ENCODE peak calls at places on chromosomes 12 and 14, in seven cellular contexts. One of them, this sample, is unnamed.

GRCh38 chr12:87136330-87136976 is 880.3 kb upstream of the MGAT4C start:
- DNase-seq in HCT116: no peak
- DNase-seq in SK-N-SH: no peak
- DNase-seq in H1: no peak
- DNase-seq in K562: no peak
- DNase-seq in HepG2: no peak
- DNase-seq in GM12878: no peak
- DNase-seq in this sample: no peak

GRCh38 chr14:71324767-71325272 is 417.6 kb downstream of the PCNX1 start:
- DNase-seq in HCT116: no peak
- DNase-seq in SK-N-SH: no peak
- DNase-seq in H1: no peak
- DNase-seq in K562: peak
- DNase-seq in HepG2: no peak
- DNase-seq in GM12878: peak
- DNase-seq in this sample: no peak

GRCh38 chr14:29144598-29144997 is 378.0 kb downstream of the FOXG1 start:
- DNase-seq in HCT116: no peak
- DNase-seq in SK-N-SH: no peak
- DNase-seq in H1: no peak
- DNase-seq in K562: no peak
- DNase-seq in HepG2: no peak
- DNase-seq in GM12878: no peak
- DNase-seq in this sample: no peak

GRCh38 chr12:1047898-1048660 is 57.1 kb downstream of the ERC1 start:
- DNase-seq in HCT116: no peak
- DNase-seq in SK-N-SH: peak
- DNase-seq in H1: no peak
- DNase-seq in K562: no peak
- DNase-seq in HepG2: no peak
- DNase-seq in GM12878: no peak
- DNase-seq in this sample: no peak

GRCh38 chr12:49568442-49568776 is 467 bp upstream of the MCRS1 start:
- DNase-seq in HCT116: no peak
- DNase-seq in SK-N-SH: no peak
- DNase-seq in H1: no peak
- DNase-seq in K562: no peak
- DNase-seq in HepG2: no peak
- DNase-seq in GM12878: no peak
- DNase-seq in this sample: no peak

GRCh38 chr14:99551034-99551922 is 52.7 kb downstream of the CCDC85C start:
- DNase-seq in HCT116: no peak
- DNase-seq in SK-N-SH: no peak
- DNase-seq in H1: no peak
- DNase-seq in K562: no peak
- DNase-seq in HepG2: no peak
- DNase-seq in GM12878: no peak
- DNase-seq in this sample: no peak

GRCh38 chr12:120231316-120232011 is 30.6 kb upstream of the RPLP0 start:
- DNase-seq in HCT116: peak
- DNase-seq in SK-N-SH: no peak
- DNase-seq in H1: no peak
- DNase-seq in K562: peak
- DNase-seq in HepG2: peak
- DNase-seq in GM12878: no peak
- DNase-seq in this sample: peak

GRCh38 chr14:104897286-104898194 is 27.1 kb upstream of the PLD4 start:
- DNase-seq in HCT116: no peak
- DNase-seq in SK-N-SH: peak
- DNase-seq in H1: no peak
- DNase-seq in K562: no peak
- DNase-seq in HepG2: no peak
- DNase-seq in GM12878: no peak
- DNase-seq in this sample: no peak

GRCh38 chr14:104676694-104677505 is 12.5 kb upstream of the INF2 start:
- DNase-seq in HCT116: no peak
- DNase-seq in SK-N-SH: no peak
- DNase-seq in H1: peak
- DNase-seq in K562: no peak
- DNase-seq in HepG2: peak
- DNase-seq in GM12878: no peak
- DNase-seq in this sample: no peak

GRCh38 chr14:34254596-34254995 is 207.4 kb downstream of the SPTSSA start:
- DNase-seq in HCT116: no peak
- DNase-seq in SK-N-SH: no peak
- DNase-seq in H1: no peak
- DNase-seq in K562: no peak
- DNase-seq in HepG2: no peak
- DNase-seq in GM12878: no peak
- DNase-seq in this sample: no peak

GRCh38 chr14:92529895-92530294 is 16.3 kb downstream of the RIN3 start:
- DNase-seq in HCT116: no peak
- DNase-seq in SK-N-SH: no peak
- DNase-seq in H1: no peak
- DNase-seq in K562: no peak
- DNase-seq in HepG2: no peak
- DNase-seq in GM12878: no peak
- DNase-seq in this sample: no peak

GRCh38 chr12:21476949-21477348 is 24.5 kb downstream of the RECQL start:
- DNase-seq in HCT116: no peak
- DNase-seq in SK-N-SH: no peak
- DNase-seq in H1: no peak
- DNase-seq in K562: no peak
- DNase-seq in HepG2: no peak
- DNase-seq in GM12878: no peak
- DNase-seq in this sample: no peak

GRCh38 chr12:79975143-79975542 is 40.2 kb upstream of the PPP1R12A start:
- DNase-seq in HCT116: no peak
- DNase-seq in SK-N-SH: no peak
- DNase-seq in H1: no peak
- DNase-seq in K562: no peak
- DNase-seq in HepG2: no peak
- DNase-seq in GM12878: no peak
- DNase-seq in this sample: no peak

GRCh38 chr12:51150777-51151176 is 22.2 kb downstream of the TFCP2 start:
- DNase-seq in HCT116: no peak
- DNase-seq in SK-N-SH: no peak
- DNase-seq in H1: no peak
- DNase-seq in K562: no peak
- DNase-seq in HepG2: no peak
- DNase-seq in GM12878: no peak
- DNase-seq in this sample: no peak

GRCh38 chr12:126355346-126355745 is 1290.1 kb downstream of the AACS start:
- DNase-seq in HCT116: no peak
- DNase-seq in SK-N-SH: no peak
- DNase-seq in H1: no peak
- DNase-seq in K562: no peak
- DNase-seq in HepG2: no peak
- DNase-seq in GM12878: no peak
- DNase-seq in this sample: no peak

GRCh38 chr14:53011053-53011462 is 60.2 kb upstream of the FERMT2 start:
- DNase-seq in HCT116: peak
- DNase-seq in SK-N-SH: no peak
- DNase-seq in H1: no peak
- DNase-seq in K562: peak
- DNase-seq in HepG2: peak
- DNase-seq in GM12878: no peak
- DNase-seq in this sample: peak

GRCh38 chr14:61438860-61439765 is 117.7 kb downstream of the PRKCH start:
- DNase-seq in HCT116: no peak
- DNase-seq in SK-N-SH: no peak
- DNase-seq in H1: no peak
- DNase-seq in K562: peak
- DNase-seq in HepG2: peak
- DNase-seq in GM12878: peak
- DNase-seq in this sample: peak

DNA sequence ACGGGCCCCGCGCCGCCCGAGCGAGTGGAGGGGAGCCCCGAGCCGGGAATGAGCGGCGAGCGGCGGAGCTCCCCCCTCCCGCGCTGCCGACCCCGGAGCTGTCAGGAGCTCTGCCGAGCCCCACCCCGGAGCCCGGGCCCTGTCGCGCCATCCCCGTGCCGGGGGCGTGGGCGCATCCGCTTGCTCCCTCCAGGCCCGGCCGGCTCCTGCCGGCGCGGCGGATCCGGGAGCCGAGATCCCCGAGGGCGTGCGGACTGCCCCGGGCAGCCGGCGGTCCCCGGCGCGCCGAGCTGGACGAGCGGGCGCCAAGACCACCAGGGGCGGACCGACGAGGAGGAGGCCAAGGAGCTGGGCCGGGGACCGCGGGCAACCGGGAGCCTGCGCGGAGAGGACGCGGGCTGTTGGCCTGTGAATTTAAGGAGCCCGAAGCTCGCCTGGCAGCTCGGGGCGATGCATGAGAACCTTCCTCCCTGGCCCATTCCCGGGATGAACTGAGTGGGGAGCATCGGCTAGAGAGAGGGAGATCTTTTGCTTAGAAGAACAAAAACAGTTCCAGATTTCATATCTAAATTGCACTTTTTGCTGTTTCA is 2.0 kb downstream of the PTHLH start:
- DNase-seq in HCT116: no peak
- DNase-seq in SK-N-SH: peak
- DNase-seq in H1: peak
- DNase-seq in K562: no peak
- DNase-seq in HepG2: no peak
- DNase-seq in GM12878: no peak
- DNase-seq in this sample: no peak
- TF ChIP-seq JUND in HCT116: no peak
- TF ChIP-seq JUND in SK-N-SH: no peak
- TF ChIP-seq JUND in H1: no peak
- TF ChIP-seq JUND in K562: no peak
- TF ChIP-seq JUND in HepG2: no peak
- TF ChIP-seq JUND in GM12878: no peak
- TF ChIP-seq JUND in this sample: no peak

DNA sequence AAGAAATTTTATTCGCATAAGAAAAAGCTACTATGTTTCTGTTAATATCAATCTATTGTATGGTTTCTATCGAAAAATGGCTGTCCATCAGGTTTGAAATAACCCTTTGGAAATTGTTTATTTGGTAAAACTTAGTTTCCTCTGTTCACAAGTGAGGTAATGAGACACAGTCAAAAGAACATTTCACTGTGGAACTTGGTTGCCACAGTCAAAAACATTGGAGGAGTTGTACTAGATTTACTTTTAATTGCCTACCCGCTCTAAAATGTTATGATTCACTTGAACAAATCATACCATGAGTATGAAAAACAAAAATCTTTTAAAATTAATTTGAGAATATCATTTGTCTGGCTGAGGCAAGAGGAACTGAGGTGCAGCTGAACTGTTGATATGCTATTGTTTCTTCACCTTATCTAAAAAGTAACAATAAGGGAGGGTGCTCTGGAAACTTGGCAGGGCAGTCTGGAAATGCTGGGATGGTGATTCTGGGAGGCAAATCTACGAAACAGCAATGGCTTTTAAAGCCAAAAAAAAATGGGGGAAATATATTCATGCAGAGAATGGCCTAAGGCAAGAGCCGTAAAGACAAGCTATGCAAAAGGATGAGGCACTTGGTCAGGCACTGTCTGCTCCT is 46.4 kb downstream of the ITPR2 start:
- DNase-seq in HCT116: no peak
- DNase-seq in SK-N-SH: no peak
- DNase-seq in H1: no peak
- DNase-seq in K562: no peak
- DNase-seq in HepG2: no peak
- DNase-seq in GM12878: no peak
- DNase-seq in this sample: no peak
- TF ChIP-seq JUND in HCT116: no peak
- TF ChIP-seq JUND in SK-N-SH: no peak
- TF ChIP-seq JUND in H1: no peak
- TF ChIP-seq JUND in K562: no peak
- TF ChIP-seq JUND in HepG2: no peak
- TF ChIP-seq JUND in GM12878: no peak
- TF ChIP-seq JUND in this sample: no peak

GRCh38 chr14:39029789-39030188 is 73.2 kb downstream of the SEC23A start:
- DNase-seq in HCT116: no peak
- DNase-seq in SK-N-SH: no peak
- DNase-seq in H1: no peak
- DNase-seq in K562: no peak
- DNase-seq in HepG2: no peak
- DNase-seq in GM12878: no peak
- DNase-seq in this sample: no peak

GRCh38 chr14:39028620-39029019 is 74.4 kb downstream of the SEC23A start:
- DNase-seq in HCT116: no peak
- DNase-seq in SK-N-SH: no peak
- DNase-seq in H1: no peak
- DNase-seq in K562: no peak
- DNase-seq in HepG2: no peak
- DNase-seq in GM12878: no peak
- DNase-seq in this sample: no peak

GRCh38 chr14:39023939-39024871 is 78.8 kb downstream of the SEC23A start:
- DNase-seq in HCT116: no peak
- DNase-seq in SK-N-SH: no peak
- DNase-seq in H1: no peak
- DNase-seq in K562: no peak
- DNase-seq in HepG2: peak
- DNase-seq in GM12878: no peak
- DNase-seq in this sample: no peak

GRCh38 chr14:39025250-39025809 is 77.7 kb downstream of the SEC23A start:
- DNase-seq in HCT116: no peak
- DNase-seq in SK-N-SH: no peak
- DNase-seq in H1: no peak
- DNase-seq in K562: no peak
- DNase-seq in HepG2: peak
- DNase-seq in GM12878: no peak
- DNase-seq in this sample: no peak

DNA sequence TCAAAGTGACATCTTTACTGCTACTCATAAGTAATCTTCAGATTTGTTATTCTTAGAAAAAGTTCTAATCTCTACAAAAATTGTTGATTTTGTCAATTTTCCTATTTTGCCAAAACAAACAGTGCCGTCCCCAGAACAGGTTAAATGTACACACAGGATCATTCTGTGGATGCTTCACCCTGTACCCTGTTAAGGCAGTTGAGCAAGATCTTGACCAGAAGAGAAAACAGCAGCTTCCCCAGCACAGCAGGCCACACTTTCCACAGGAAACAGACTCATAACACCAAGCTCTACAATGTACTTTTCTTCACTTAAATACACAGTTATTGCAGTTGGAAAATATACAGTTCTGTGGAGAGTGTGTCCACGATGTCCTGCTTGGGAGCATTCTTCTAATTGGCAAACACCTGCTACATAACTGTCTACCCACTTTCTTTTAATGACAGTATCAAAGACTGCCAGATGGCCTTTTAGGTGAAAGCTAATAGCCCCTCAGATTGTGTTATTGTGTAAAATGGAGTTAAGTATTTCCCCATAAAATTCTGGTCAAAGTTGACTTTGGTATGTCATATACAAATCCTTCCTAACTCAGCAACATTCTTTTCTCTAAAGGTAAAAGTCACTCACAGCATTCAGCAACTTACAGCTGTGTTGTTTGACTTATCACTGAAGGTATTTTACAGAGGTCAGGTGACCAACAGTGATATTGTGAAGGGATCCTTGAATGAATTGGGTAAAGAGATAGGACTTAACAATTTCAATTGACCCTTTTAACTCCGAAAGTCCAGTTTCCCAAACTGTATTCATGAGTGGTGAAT is 77.0 kb downstream of the SEC23A start:
- DNase-seq in HCT116: no peak
- DNase-seq in SK-N-SH: no peak
- DNase-seq in H1: no peak
- DNase-seq in K562: no peak
- DNase-seq in HepG2: peak
- DNase-seq in GM12878: no peak
- DNase-seq in this sample: no peak
- TF ChIP-seq JUND in HCT116: no peak
- TF ChIP-seq JUND in SK-N-SH: no peak
- TF ChIP-seq JUND in H1: no peak
- TF ChIP-seq JUND in K562: no peak
- TF ChIP-seq JUND in HepG2: peak
- TF ChIP-seq JUND in GM12878: no peak
- TF ChIP-seq JUND in this sample: no peak

GRCh38 chr12:72523754-72524153 is 251.6 kb downstream of the TRHDE start:
- DNase-seq in HCT116: no peak
- DNase-seq in SK-N-SH: peak
- DNase-seq in H1: no peak
- DNase-seq in K562: no peak
- DNase-seq in HepG2: no peak
- DNase-seq in GM12878: no peak
- DNase-seq in this sample: peak
- TF ChIP-seq JUND in HCT116: no peak
- TF ChIP-seq JUND in SK-N-SH: no peak
- TF ChIP-seq JUND in H1: no peak
- TF ChIP-seq JUND in K562: no peak
- TF ChIP-seq JUND in HepG2: no peak
- TF ChIP-seq JUND in GM12878: no peak
- TF ChIP-seq JUND in this sample: no peak

This sample was measured in T47D.